ENCODE peak calls at places on chromosomes 3 and 15, in eight cellular contexts. A, V, D, R, Q, W, E and P are unnamed samples.
A peak's percentile ranks its signal among the peaks of the same experiment; 100 is the strongest.

GRCh38 chr3:194380300-194380699 is 10.8 kb upstream of the LRRC15 start:
- DNase-seq in A (no peak), W (no peak), R (no peak), D (no peak), E (no peak), Q (no peak), V (no peak), P (no peak)

GRCh38 chr3:112633191-112633590 is 7.8 kb downstream of the CCDC80 start:
- DNase-seq in Q (no peak), E (no peak), V (no peak), W (no peak), A (no peak), D (no peak), R (no peak), P (no peak)

GRCh38 chr3:146308222-146308621 is 57.3 kb upstream of the PLSCR4 start:
- DNase-seq in R (no peak), W (no peak), V (no peak), A (peak; percentile 89), E (no peak), D (no peak), Q (no peak), P (no peak)

GRCh38 chr3:98325055-98325454 is 28.6 kb upstream of the OR5K4 start:
- DNase-seq in R (no peak), D (no peak), Q (no peak), A (no peak), V (no peak), E (no peak), W (no peak), P (no peak)

GRCh38 chr3:66385066-66385465 is 115.8 kb downstream of the LRIG1 start:
- DNase-seq in Q (no peak), W (no peak), D (no peak), E (no peak), V (no peak), R (no peak), A (no peak), P (no peak)

GRCh38 chr3:120909602-120909878 is 1.5 kb downstream of the STXBP5L start:
- DNase-seq in Q (no peak), D (no peak), E (no peak), W (no peak), A (no peak), R (peak; percentile 30), V (no peak), P (no peak)

GRCh38 chr3:127304121-127304744 is 16.4 kb upstream of the PRR20G start:
- DNase-seq in W (no peak), R (peak; percentile 3), A (no peak), D (no peak), E (peak; percentile 91), V (no peak), Q (peak; percentile 50), P (peak; percentile 63)

GRCh38 chr3:146750196-146750595 is 145.1 kb upstream of the PLSCR5 start:
- DNase-seq in W (no peak), A (peak; percentile 0), D (no peak), R (no peak), E (no peak), Q (no peak), V (no peak), P (no peak)

GRCh38 chr3:71109241-71109976 is 474.1 kb downstream of the FOXP1 start:
- DNase-seq in D (no peak), Q (peak; percentile 49), V (no peak), W (no peak), R (no peak), E (no peak), A (peak; percentile 90), P (peak; percentile 34)

GRCh38 chr3:126022741-126023359 is 53.9 kb downstream of the ROPN1B start:
- DNase-seq in D (no peak), Q (no peak), A (no peak), E (peak; percentile 46), R (no peak), W (no peak), V (no peak), P (no peak)

GRCh38 chr3:185175370-185175987 is 22.6 kb upstream of the C3orf70 start:
- DNase-seq in A (peak; percentile 22), D (no peak), E (no peak), V (no peak), Q (no peak), W (no peak), R (no peak), P (no peak)

GRCh38 chr3:61877359-61877770 is 316.0 kb downstream of the PTPRG start:
- DNase-seq in D (no peak), W (no peak), Q (no peak), A (no peak), E (no peak), R (peak; percentile 8), V (no peak), P (no peak)

GRCh38 chr15:67085818-67086649 is 20.6 kb downstream of the SMAD3 start:
- DNase-seq in V (no peak), Q (peak; percentile 47), R (peak; percentile 95), D (no peak), E (no peak), A (peak; percentile 88), W (no peak), P (no peak)

GRCh38 chr3:38004415-38005075 is 14.0 kb downstream of the VILL start:
- DNase-seq in A (peak; percentile 59), R (peak; percentile 62), D (peak; percentile 83), V (no peak), E (peak; percentile 78), W (no peak), Q (peak; percentile 68), P (peak; percentile 41)

GRCh38 chr15:101499863-101500713 is 10.6 kb upstream of the PCSK6 start:
- DNase-seq in E (no peak), A (no peak), R (no peak), D (no peak), W (no peak), Q (no peak), V (no peak), P (no peak)

GRCh38 chr3:12994607-12995388 is 78.4 kb downstream of the IQSEC1 start:
- DNase-seq in Q (peak; percentile 65), V (peak; percentile 81), A (peak; percentile 72), R (peak; percentile 84), W (peak; percentile 76), D (peak; percentile 86), E (peak; percentile 95), P (peak; percentile 77)

DNA sequence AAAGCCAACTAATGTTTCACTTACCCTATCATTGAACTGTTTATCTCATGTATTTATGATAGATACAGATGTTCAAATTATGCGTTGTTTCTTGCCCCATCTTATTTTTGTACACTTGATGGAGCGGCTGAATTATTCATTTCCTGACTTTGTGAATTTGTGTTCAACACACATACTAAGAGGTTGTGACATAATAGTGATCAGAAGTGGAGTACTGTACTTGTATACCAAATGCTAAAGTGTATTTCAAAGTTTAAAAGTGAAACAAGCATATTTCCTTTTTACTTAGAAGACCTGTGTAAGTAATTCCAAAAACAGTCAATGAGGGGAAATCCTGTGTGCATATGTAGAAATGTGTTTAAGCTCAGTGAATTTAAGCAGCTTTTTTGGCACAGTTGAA is 1.8 kb downstream of the NFKBIZ start:
- DNase-seq in E (no peak), V (no peak), Q (no peak), A (no peak), R (peak; percentile 13), D (no peak), W (no peak), P (no peak)
- H3K27ac ChIP-seq in E (peak overlapping the region; percentile 99), V (no peak overlapping the region), Q (peak overlapping the region; percentile 80), A (peak overlapping the region; percentile 32), R (peak overlapping the region; percentile 60), D (peak overlapping the region; percentile 100), W (peak overlapping the region; percentile 100), P (no peak overlapping the region)

DNA sequence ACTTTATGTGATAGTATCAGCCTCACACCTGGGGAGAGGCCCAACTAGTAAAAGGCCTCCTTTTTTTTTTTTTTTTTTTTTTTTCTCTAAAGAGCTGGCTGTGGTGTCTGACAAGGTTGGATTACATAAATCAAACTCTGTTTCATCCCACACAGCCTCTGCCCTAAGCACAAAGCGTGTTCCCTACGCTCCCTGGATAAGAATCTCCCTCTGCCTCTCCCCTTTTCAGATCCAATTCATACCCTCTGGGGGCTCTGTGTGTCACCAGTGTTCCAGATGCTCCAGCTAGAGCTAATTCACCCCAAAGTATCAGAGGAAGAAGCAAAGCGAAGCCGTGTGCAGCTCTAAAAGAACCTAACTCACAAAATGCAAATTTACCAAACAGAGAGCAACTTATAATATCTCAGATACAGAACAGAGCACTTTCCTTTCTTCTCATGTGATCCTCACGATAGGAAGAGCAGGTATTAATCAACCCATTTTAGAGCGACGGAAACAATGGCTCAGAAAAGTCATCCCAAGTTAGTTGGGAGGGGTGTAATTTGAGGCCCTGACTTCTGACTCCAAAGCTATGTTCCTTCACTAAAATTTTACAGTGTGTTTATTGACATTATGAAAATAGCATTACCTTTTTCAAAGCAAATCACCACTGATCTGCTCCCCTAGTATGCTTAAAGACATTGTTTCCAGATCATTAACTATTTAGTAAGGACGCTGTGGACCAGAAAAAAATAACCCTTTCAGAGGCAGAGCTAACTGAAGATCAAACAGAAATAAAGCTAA is 12.4 kb downstream of the BMF start:
- DNase-seq in V (no peak), R (peak; percentile 64), A (no peak), Q (no peak), E (no peak), D (no peak), W (no peak), P (no peak)
- H3K27ac ChIP-seq in V (no peak overlapping the region), R (peak overlapping the region; percentile 85), A (peak overlapping the region; percentile 21), Q (no peak overlapping the region), E (no peak overlapping the region), D (peak overlapping the region; percentile 90), W (no peak overlapping the region), P (no peak overlapping the region)

DNA sequence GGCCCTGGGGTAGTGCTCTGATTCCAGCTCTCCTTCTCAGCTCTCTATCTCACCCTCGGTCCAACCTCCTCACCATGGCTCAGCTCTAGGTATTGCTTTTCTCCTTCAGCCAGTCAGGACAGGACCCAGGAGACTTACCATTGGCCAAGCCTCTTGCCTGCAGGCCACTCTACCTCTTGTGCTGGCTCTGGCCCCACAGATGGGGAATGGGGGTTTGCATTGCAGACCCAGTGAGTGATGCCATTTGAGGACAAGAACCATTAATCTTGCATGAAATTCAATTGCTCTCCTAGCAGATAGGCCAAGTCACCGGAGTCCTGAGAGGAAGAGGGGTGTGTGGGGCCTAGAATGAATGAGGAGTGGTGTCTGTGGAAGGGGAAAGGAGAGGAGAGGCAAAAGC is 6.1 kb upstream of the RPP25 start:
- DNase-seq in E (no peak), A (no peak), R (no peak), W (no peak), D (no peak), V (no peak), Q (no peak), P (no peak)
- H3K27ac ChIP-seq in E (no peak overlapping the region), A (no peak overlapping the region), R (no peak overlapping the region), W (no peak overlapping the region), D (no peak overlapping the region), V (no peak overlapping the region), Q (no peak overlapping the region), P (no peak overlapping the region)

DNA sequence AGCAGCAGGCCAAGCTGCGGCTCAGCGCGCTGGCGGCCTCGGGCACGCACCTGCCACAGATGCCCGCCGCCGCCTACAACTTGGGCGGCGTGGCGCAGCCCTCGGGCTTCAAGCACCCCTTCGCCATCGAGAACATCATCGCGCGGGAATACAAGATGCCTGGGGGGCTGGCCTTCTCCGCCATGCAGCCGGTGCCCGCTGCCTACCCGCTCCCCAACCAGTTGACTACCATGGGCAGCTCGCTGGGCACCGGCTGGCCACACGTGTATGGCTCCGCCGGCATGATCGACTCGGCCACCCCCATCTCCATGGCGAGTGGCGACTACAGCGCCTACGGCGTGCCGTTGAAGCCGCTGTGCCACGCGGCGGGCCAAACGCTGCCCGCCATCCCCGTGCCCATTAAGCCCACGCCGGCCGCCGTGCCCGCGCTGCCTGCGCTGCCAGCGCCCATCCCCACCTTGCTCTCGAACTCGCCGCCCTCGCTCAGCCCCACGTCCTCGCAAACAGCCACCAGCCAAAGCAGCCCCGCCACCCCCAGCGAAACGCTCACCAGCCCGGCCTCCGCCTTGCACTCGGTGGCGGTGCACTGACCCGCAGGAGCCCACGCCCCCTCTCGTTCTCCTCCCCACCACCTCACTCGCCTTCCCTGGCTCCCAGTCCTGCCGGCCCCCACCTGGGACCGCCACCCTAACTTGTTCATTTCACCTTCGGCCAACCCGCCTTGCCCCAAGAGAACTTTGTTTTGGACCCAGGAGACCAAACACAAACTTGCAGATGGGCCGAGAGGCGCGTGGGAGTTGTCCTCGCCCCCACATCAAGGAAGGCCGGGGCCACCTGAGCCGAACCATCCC is 1.5 kb downstream of the FOXB1 start:
- DNase-seq in R (no peak), E (no peak), V (no peak), A (no peak), Q (peak; percentile 34), W (no peak), D (no peak), P (no peak)
- H3K27ac ChIP-seq in R (no peak overlapping the region), E (no peak overlapping the region), V (no peak overlapping the region), A (no peak overlapping the region), Q (peak overlapping the region; percentile 95), W (no peak overlapping the region), D (no peak overlapping the region), P (no peak overlapping the region)